ENCODE peak calls at places on chromosomes 11 and 22, in four cellular contexts. N is HL-60, R is spleen, J is IMR-90. M is an unnamed sample.

GRCh38 chr11:65133724-65134123 is 595 bp downstream of the SYVN1 start:
- DNase-seq in N (no peak), R (no peak), J (no peak), M (peak; percentile 47)

GRCh38 chr11:65504671-65505433 is 6.0 kb downstream of the MALAT1 start:
- DNase-seq in N (no peak), R (no peak), J (peak; percentile 46), M (peak; percentile 47)

GRCh38 chr11:2250485-2250884 is 19.9 kb downstream of the ASCL2 start:
- DNase-seq in N (no peak), R (no peak), J (no peak), M (no peak)

GRCh38 chr11:12079726-12080556 is 30.4 kb upstream of the MICAL2 start:
- DNase-seq in N (no peak), R (no peak), J (peak; percentile 99), M (peak; percentile 99)

GRCh38 chr11:9052316-9052715 is 39.1 kb downstream of the SCUBE2 start:
- DNase-seq in N (no peak), R (no peak), J (no peak), M (no peak)

GRCh38 chr11:72625746-72626636 is 48.2 kb downstream of the PDE2A start:
- DNase-seq in N (no peak), R (peak; percentile 83), J (peak; percentile 27), M (no peak)

GRCh38 chr11:34213366-34213765 is 107.9 kb downstream of the NAT10 start:
- DNase-seq in N (no peak), R (no peak), J (peak; percentile 32), M (peak; percentile 27)

GRCh38 chr22:19958083-19959042 is 16.7 kb upstream of the TXNRD2 start:
- DNase-seq in N (no peak), R (peak; percentile 47), J (peak; percentile 73), M (peak; percentile 74)

GRCh38 chr11:60169264-60169915 is 13.5 kb downstream of the MS4A6A start:
- DNase-seq in N (no peak), R (no peak), J (no peak), M (peak; percentile 11)

GRCh38 chr22:20916916-20917810 is at the start of gene CRKL:
- DNase-seq in N (peak; percentile 97), R (peak; percentile 99), J (peak; percentile 97), M (peak; percentile 96)

GRCh38 chr22:49295465-49295743 is 532.3 kb downstream of the BRD1 start:
- DNase-seq in N (no peak), R (peak; percentile 35), J (no peak), M (no peak)

GRCh38 chr22:48968201-48968959 is 859.3 kb downstream of the BRD1 start:
- DNase-seq in N (no peak), R (peak; percentile 51), J (no peak), M (no peak)

GRCh38 chr11:45704635-45705034 is 39.2 kb upstream of the CHST1 start:
- DNase-seq in N (no peak), R (no peak), J (no peak), M (no peak)

GRCh38 chr11:120028181-120028935 is 109.6 kb downstream of the TRIM29 start:
- DNase-seq in N (no peak), R (no peak), J (no peak), M (no peak)

GRCh38 chr22:19179472-19180048 is 1.0 kb upstream of the SLC25A1 start:
- DNase-seq in N (peak; percentile 75), R (peak; percentile 90), J (peak; percentile 85), M (peak; percentile 85)

GRCh38 chr11:115324569-115325432 is 179.4 kb downstream of the CADM1 start:
- DNase-seq in N (peak; percentile 43), R (no peak), J (peak; percentile 75), M (peak; percentile 49)

GRCh38 chr11:125443767-125444311 is 52.2 kb downstream of the FEZ1 start:
- DNase-seq in N (no peak), R (no peak), J (no peak), M (no peak)

GRCh38 chr11:125331357-125331756 is 164.7 kb downstream of the FEZ1 start:
- DNase-seq in N (no peak), R (peak; percentile 28), J (no peak), M (no peak)

GRCh38 chr11:73779084-73779902 is 8.4 kb upstream of the MRPL48 start:
- DNase-seq in N (peak; percentile 99), R (peak; percentile 100), J (peak; percentile 97), M (peak; percentile 97)

GRCh38 chr11:122632178-122632824 is 23.2 kb upstream of the UBASH3B start:
- DNase-seq in N (no peak), R (no peak), J (no peak), M (no peak)

GRCh38 chr11:60936467-60937143 is 12.3 kb downstream of the TMEM132A start:
- DNase-seq in N (no peak), R (peak; percentile 75), J (no peak), M (no peak)

GRCh38 chr22:32401486-32401885 is 10.6 kb downstream of the RTCB start:
- DNase-seq in N (no peak), R (no peak), J (no peak), M (no peak)

GRCh38 chr11:4644233-4644632 is 451 bp downstream of the OR51E1 start:
- DNase-seq in N (no peak), R (no peak), J (no peak), M (no peak)

GRCh38 chr22:29030016-29030617 is 31.5 kb downstream of the C22orf31 start:
- DNase-seq in N (no peak), R (no peak), J (no peak), M (peak; percentile 28)

DNA sequence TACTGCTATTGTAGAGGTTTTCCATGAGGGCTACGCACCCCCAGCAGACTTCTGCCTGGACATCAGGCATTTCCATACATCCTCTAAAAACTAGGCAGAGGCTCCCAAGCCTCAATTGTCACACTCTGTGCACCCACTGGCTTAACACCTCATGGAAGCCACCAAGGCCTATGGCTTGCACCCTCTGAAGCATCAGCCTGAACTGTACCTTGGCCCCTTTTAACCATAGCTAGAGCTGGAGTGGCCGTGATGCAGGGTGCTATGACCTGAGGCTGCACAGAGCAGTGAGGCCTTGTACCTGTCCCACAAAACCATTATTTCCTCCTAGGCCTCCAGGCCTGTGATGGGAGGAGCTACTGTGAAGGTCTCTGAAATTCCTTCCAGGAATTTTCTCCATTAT is 33.9 kb downstream of the AAMDC start:
- DNase-seq in N (no peak), R (no peak), J (no peak), M (no peak)
- H3K4me3 ChIP-seq in N (no peak overlapping the region), R (no peak overlapping the region), J (no peak overlapping the region), M (no peak overlapping the region)

GRCh38 chr11:132123854-132124835 is 753.7 kb downstream of the NTM start:
- DNase-seq in N (no peak), R (no peak), J (no peak), M (no peak)
- TF ChIP-seq CTCF in N (no peak), R (no peak), J (no peak), M (no peak)

GRCh38 chr11:18394928-18395734 is 768 bp downstream of the LDHA start:
- DNase-seq in N (peak; percentile 9), R (peak; percentile 78), J (peak; percentile 3), M (no peak)

GRCh38 chr11:18395735-18396504 is 1.6 kb downstream of the LDHA start:
- DNase-seq in N (peak; percentile 98), R (peak; percentile 99), J (peak; percentile 99), M (peak; percentile 100)

GRCh38 chr11:18392434-18393321 is 1.7 kb upstream of the LDHA start:
- DNase-seq in N (peak; percentile 74), R (peak; percentile 78), J (no peak), M (no peak)

GRCh38 chr11:18394300-18394927 is at the start of gene LDHA:
- DNase-seq in N (peak; percentile 98), R (peak; percentile 100), J (peak; percentile 94), M (peak; percentile 95)

DNA sequence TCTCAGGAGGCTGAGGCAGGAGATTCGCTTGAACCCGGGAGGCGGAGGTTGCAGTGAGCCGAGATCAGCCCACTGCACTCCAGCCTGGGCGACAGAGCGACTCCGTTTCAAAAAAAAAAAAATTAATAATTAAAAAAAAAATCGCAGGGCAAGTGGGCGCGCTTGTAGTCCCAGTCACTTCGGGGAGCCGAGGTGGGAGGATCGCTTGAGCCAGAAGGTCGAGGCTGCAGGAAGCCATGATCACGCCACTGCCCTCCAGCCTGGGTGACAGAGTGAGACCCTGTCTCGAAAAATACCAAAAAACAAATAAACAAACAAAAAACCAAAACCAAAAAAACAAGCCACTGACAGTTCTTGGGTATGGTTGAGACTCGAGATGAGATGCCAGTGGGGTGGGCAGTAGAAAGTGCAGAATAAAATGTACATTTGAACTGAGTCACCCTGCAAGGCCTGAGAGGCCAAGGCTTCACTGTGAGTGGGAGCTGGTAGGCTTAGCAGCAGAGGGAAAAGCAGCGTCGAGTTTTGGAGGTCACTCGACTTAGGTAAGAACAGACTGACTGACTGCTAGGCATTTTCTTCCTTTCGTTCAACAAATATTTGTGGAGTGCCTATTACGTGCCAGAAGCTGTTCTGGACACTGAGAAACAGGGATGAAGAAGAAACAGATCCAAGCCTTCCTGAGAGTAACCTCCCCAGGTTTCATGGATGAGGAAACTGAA is 623 bp upstream of the LDHA start:
- DNase-seq in N (no peak), R (peak; percentile 82), J (no peak), M (no peak)
- H3K4me3 ChIP-seq in N (peak overlapping the region; percentile 65), R (peak overlapping the region; percentile 94), J (peak overlapping the region; percentile 12), M (peak overlapping the region; percentile 0)

GRCh38 chr11:35580397-35580781 is 37.9 kb upstream of the FJX1 start:
- DNase-seq in N (no peak), R (no peak), J (no peak), M (no peak)
- TF ChIP-seq CTCF in N (no peak), R (no peak), J (no peak), M (no peak)

GRCh38 chr11:79428406-79428805 is 12.4 kb downstream of the TENM4 start:
- DNase-seq in N (no peak), R (no peak), J (no peak), M (peak; percentile 52)
- H3K4me3 ChIP-seq in N (no peak overlapping the region), R (no peak overlapping the region), J (no peak overlapping the region), M (no peak overlapping the region)

GRCh38 chr11:63683133-63683991 is 2.1 kb downstream of the RTN3 start:
- DNase-seq in N (peak; percentile 42), R (no peak), J (peak; percentile 53), M (peak; percentile 43)

GRCh38 chr11:63686912-63687311 is 5.6 kb downstream of the RTN3 start:
- DNase-seq in N (no peak), R (no peak), J (no peak), M (no peak)

GRCh38 chr11:63682045-63682915 is 980 bp downstream of the RTN3 start:
- DNase-seq in N (peak; percentile 21), R (no peak), J (no peak), M (peak; percentile 16)

GRCh38 chr11:63680842-63681207 is 475 bp upstream of the RTN3 start:
- DNase-seq in N (no peak), R (no peak), J (no peak), M (peak; percentile 44)

DNA sequence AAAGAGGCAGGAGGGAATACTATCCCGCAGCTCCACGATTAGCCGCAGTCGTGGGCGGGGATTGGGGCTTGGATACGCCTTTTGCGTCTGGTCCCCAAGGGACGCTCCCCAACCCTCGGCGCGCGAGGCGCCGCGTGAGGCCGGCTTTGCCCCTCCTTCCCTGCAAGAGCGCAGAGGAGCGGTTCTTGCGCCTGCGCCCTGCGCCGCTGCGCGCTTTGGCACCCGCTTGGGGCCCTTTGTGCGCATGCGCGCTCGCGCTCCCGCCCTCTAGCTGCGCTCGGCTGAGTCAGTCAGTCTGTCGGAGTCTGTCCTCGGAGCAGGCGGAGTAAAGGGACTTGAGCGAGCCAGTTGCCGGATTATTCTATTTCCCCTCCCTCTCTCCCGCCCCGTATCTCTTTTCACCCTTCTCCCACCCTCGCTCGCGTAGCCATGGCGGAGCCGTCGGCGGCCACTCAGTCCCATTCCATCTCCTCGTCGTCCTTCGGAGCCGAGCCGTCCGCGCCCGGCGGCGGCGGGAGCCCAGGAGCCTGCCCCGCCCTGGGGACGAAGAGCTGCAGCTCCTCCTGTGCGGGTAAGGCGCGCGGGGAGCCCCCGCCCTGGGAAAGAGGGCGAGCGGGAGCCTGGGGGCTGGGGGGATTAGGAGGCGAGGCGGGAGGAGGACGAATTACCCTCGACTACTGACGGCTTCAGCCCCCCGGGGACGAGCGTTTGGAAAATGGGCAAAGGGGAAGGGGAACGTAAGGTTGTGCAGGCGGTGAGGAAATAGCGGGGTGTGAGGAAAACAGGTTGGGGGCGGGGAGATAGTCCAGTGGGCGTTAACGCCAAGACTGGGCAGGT is at the start of gene RTN3:
- DNase-seq in N (peak; percentile 97), R (peak; percentile 100), J (peak; percentile 98), M (peak; percentile 97)
- TF ChIP-seq CTCF in N (no peak), R (peak; percentile 17), J (peak; percentile 9), M (no peak)

M was measured in fibroblast of mammary gland.